ENCODE peak calls at places on chromosomes 16 and 17, in five cellular contexts. F, L, Z, C and R are unnamed samples.
A peak's percentile ranks its signal among the peaks of the same experiment; 100 is the strongest.

GRCh38 chr17:50314456-50315011 is 31.4 kb upstream of the XYLT2 start:
- DNase-seq in L (no peak), C (no peak), F (no peak), Z (no peak), R (no peak)

GRCh38 chr16:89689142-89689541 is 2.7 kb downstream of the CDK10 start:
- DNase-seq in F (no peak), L (no peak), C (no peak), Z (no peak), R (no peak)

GRCh38 chr16:75054556-75054947 is 55.7 kb downstream of the ZNRF1 start:
- DNase-seq in Z (no peak), F (no peak), L (no peak), C (no peak), R (no peak)

GRCh38 chr17:30344283-30345088 is 10.6 kb upstream of the TMIGD1 start:
- DNase-seq in Z (no peak), F (peak; percentile 41), C (peak; percentile 34), L (no peak), R (peak; percentile 75)

GRCh38 chr17:47704781-47705180 is 10.8 kb downstream of the TBKBP1 start:
- DNase-seq in L (no peak), Z (no peak), C (no peak), F (no peak), R (no peak)

GRCh38 chr17:79461041-79461440 is 149.8 kb downstream of the RBFOX3 start:
- DNase-seq in L (no peak), F (no peak), C (no peak), Z (no peak), R (no peak)

GRCh38 chr16:7318661-7319060 is 14.0 kb upstream of the RBFOX1 start:
- DNase-seq in F (no peak), Z (no peak), C (no peak), L (no peak), R (no peak)

GRCh38 chr17:40914456-40914855 is 23.0 kb downstream of the KRT23 start:
- DNase-seq in L (no peak), F (no peak), C (no peak), Z (no peak), R (no peak)

GRCh38 chr17:31571124-31571892 is 179.8 kb downstream of the RAB11FIP4 start:
- DNase-seq in Z (no peak), L (no peak), C (peak; percentile 85), F (peak; percentile 86), R (peak; percentile 88)

GRCh38 chr16:89323120-89323960 is 105.8 kb downstream of the ZNF778 start:
- DNase-seq in Z (no peak), F (no peak), L (no peak), C (no peak), R (peak; percentile 23)

DNA sequence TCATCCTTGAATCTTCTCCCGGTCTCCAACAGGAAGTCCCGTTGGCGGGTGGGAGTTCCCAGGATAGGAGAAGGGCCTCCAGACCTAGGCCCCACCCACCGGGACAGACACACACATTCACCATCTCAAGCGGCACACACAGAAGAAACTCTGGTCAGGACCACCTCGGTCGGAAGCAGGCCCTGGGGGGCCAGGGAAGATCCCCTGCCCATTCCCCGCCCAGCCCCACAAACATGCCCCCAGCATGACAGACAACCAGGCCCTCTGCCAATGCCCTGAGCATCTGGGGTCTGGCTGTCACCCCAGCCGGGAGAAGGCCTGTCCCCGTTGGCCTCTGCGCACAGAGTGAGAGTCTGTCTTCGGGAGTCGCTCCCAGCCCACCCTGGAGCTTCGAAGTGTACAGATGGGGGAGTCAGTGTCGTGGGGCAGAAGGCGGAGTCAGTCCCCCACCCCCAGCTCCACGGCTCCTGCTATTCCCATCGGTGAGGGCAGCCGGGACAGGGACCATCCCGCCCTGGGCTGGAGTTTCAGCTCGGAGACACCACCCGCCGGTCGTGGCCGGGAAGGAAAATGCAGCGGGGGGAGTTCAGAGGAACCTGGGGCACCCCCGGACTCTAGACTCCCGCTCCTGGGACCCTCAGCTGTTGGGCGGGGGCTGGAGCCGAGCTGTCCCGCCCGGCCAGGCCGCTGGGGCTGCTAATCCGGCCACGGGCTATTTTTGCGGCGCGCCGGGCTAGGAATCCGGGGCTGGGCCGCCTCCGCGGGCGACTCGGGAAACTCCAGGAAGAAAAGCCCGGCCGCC is 690 bp downstream of the RHBDF1 start:
- DNase-seq in F (peak; percentile 62), Z (no peak), L (no peak), C (peak; percentile 80), R (no peak)
- TF ChIP-seq CTCF in F (no peak), Z (no peak), L (no peak), C (no peak), R (no peak)

GRCh38 chr17:9575381-9576072 is at the start of gene STX8:
- DNase-seq in L (no peak), Z (peak; percentile 94), C (peak; percentile 94), F (peak; percentile 93), R (peak; percentile 95)
- TF ChIP-seq CTCF in L (no peak), Z (no peak), C (no peak), F (no peak), R (no peak)

DNA sequence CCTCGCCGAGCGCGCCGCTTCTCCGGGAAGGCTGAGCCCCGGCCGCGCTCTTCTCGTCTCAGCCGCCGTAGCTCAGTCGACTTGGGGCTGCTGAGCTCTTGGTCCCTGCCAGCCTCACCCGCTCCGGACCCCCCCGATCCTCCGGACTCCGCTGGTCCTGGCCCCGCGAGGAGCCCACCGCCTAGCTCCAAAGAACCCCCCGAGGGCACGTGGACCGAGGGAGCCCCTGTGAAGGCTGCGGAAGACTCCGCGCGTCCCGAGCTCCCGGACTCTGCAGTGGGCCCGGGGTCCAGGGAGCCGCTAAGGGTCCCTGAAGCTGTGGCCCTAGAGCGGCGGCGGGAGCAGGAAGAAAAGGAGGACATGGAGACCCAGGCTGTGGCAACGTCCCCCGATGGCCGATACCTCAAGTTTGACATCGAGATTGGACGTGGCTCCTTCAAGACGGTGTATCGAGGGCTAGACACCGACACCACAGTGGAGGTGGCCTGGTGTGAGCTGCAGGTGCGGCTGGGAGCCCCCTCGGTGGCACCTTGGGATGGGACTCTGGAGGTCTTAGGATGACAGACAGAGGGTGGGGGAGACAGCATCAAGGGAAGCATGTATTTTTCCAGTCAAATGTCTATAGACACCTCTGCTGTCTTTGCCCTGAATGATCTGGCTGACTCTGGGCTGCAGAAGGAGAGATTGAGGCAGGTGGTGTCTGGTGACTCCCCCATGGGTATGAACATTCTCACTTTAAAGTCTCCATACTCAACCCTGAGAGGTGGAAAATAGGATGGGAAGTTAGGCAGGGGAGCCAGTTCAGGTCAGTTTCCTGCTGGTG is 617 bp downstream of the WNK4 start:
- DNase-seq in F (no peak), L (no peak), C (no peak), Z (no peak), R (peak; percentile 27)
- TF ChIP-seq CTCF in F (no peak), L (no peak), C (no peak), Z (no peak), R (no peak)

DNA sequence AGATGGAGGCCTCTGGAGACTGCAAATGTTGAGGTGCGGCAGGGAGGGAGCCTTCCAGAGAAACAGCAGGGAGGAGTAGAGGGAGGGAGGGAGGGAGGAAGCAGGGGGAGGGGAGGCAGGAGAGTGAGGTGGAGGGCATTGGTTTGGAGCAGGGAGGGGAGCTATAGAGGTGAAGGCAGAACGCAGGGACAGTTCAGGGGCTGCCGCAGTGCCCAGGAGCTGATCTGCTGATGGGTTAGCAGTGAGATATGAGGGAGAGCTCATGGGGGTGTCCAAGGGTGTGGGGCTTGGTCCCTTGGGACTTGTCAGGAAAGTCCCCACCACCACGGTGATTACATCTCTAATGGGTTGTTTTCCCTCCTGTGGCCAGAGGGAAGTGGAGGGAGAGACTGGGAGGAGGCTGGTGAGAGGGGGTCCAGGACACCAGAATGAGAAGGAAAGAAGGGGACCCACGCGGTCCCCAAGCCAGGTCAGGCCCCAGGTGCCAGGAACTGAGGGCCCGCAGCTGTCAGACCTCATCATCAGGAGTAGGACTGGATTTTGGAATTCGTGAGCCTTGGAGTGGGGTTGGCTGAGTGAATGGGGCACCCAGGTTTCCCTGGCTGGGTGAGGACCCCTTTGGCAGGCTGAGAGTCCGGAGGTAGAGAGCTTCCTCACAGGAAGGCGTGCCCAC is 11.2 kb downstream of the CA4 start:
- DNase-seq in F (no peak), L (no peak), Z (no peak), C (no peak), R (no peak)
- TF ChIP-seq CTCF in F (no peak), L (no peak), Z (no peak), C (no peak), R (no peak)